ENCODE peak calls at places on chromosomes 7 and 10, in nine cellular contexts. M is heart right ventricle, J is endothelial cell, G is MCF 10A, Y is GM23338, I is left lung, D is HFF-Myc, N is heart left ventricle, R is H1. E is an unnamed sample.

GRCh38 chr7:72053273-72053672 is 358.9 kb downstream of the CALN1 start:
- DNase-seq in I (no peak), J (no peak), R (no peak), G (no peak), Y (no peak), D (no peak), M (no peak), N (no peak), E (no peak)

GRCh38 chr10:132708441-132708840 is 77.5 kb downstream of the NKX6-2 start:
- DNase-seq in G (no peak), I (no peak), Y (no peak), J (no peak), M (no peak), N (peak), R (no peak), D (no peak), E (peak)

GRCh38 chr7:69717221-69717620 is 118.9 kb downstream of the AUTS2 start:
- DNase-seq in D (no peak), I (no peak), Y (no peak), J (no peak), R (no peak), G (no peak), N (no peak), M (no peak), E (no peak)

GRCh38 chr7:121313793-121314676 is 14.8 kb upstream of the WNT16 start:
- DNase-seq in M (no peak), R (no peak), J (no peak), N (no peak), D (no peak), I (no peak), Y (no peak), G (peak), E (no peak)

GRCh38 chr7:105213619-105214018 is 175.1 kb downstream of the SRPK2 start:
- DNase-seq in I (no peak), R (no peak), D (no peak), M (no peak), J (no peak), N (no peak), G (no peak), Y (no peak), E (no peak)

GRCh38 chr7:44845476-44845875 is 2.4 kb downstream of the H2AZ2 start:
- DNase-seq in J (no peak), D (no peak), G (no peak), N (no peak), Y (no peak), I (no peak), R (no peak), M (no peak), E (no peak)

GRCh38 chr7:96202102-96202501 is 119.8 kb downstream of the SLC25A13 start:
- DNase-seq in Y (no peak), I (no peak), G (no peak), M (no peak), R (no peak), D (no peak), N (no peak), J (no peak), E (no peak)

GRCh38 chr10:89369142-89370105 is 8.4 kb upstream of the IFIT1B start:
- DNase-seq in R (no peak), M (no peak), D (no peak), I (no peak), G (peak), N (no peak), Y (peak), J (no peak), E (no peak)

GRCh38 chr7:22356010-22356854 is 722 bp downstream of the RAPGEF5 start:
- DNase-seq in D (no peak), N (no peak), I (no peak), Y (peak), M (no peak), G (peak), R (no peak), J (peak), E (no peak)

GRCh38 chr7:90119178-90119971 is 34.9 kb upstream of the STEAP1 start:
- DNase-seq in Y (peak), G (no peak), M (peak), R (no peak), D (no peak), N (peak), I (peak), J (peak), E (no peak)

DNA sequence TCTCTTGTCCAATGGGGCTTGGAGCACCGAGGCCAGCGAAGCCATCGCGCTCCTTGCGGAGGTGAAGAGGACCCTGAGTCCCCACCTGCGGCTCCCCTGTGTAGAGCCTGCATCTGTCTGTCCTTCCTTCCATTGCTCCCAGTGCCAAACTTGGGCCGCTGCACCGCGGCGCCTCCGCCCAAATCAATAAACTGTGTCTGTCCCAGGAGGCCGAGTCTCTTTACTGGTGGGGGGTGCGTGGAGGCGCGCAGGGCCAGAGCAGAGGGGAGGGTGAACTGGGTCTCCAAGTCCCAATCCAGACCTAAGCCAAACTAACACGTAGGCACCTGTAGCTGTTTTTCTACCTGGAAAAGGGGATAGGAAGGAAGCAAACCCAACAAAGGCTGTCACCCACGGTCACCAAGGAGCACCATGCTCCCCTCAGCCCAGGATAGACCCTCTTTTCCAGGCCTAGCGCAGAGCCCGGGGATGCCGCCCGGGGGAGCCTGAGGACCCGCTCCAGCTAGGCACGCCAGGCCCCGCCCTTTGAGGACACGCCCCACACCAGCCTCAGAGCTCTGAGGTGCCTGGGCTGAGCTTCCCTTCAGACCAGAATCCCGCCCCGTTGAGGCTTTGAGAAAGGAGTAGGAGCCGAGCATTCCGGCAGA is 1.2 kb upstream of the CHAT start:
- DNase-seq in N (no peak), G (no peak), I (no peak), J (no peak), R (no peak), Y (peak), M (no peak), D (no peak), E (no peak)
- TF ChIP-seq CTCF in N (no peak), G (no peak), I (no peak), J (no peak), R (no peak), Y (peak), M (no peak), D (no peak), E (no peak)

GRCh38 chr7:5143935-5144903 is 45.8 kb upstream of the WIPI2 start:
- DNase-seq in J (no peak), G (no peak), R (no peak), M (no peak), N (no peak), I (no peak), Y (peak), D (no peak), E (no peak)

GRCh38 chr7:5143106-5143505 is 46.9 kb upstream of the WIPI2 start:
- DNase-seq in N (no peak), I (no peak), D (no peak), G (no peak), J (no peak), Y (no peak), R (no peak), M (no peak), E (no peak)

GRCh38 chr7:5139998-5140397 is 50.0 kb upstream of the WIPI2 start:
- DNase-seq in I (no peak), D (no peak), R (no peak), M (peak), J (peak), N (no peak), G (peak), Y (peak), E (no peak)
- TF ChIP-seq CTCF in I (peak), D (peak), R (peak), M (peak), J (peak), N (peak), G (no peak), Y (peak), E (peak)

GRCh38 chr7:30971840-30972563 is 8.2 kb downstream of the GHRHR start:
- DNase-seq in G (no peak), N (no peak), Y (no peak), M (no peak), I (no peak), R (no peak), J (no peak), D (no peak), E (no peak)

GRCh38 chr7:30970074-30970473 is 6.3 kb downstream of the GHRHR start:
- DNase-seq in I (no peak), N (no peak), R (no peak), D (no peak), J (no peak), Y (no peak), M (no peak), G (no peak), E (no peak)

GRCh38 chr7:30973292-30973691 is 9.5 kb downstream of the GHRHR start:
- DNase-seq in I (no peak), M (no peak), D (no peak), J (no peak), N (no peak), G (no peak), Y (no peak), R (no peak), E (no peak)

GRCh38 chr7:30970594-30971094 is 6.9 kb downstream of the GHRHR start:
- DNase-seq in N (no peak), M (no peak), Y (peak), D (no peak), G (no peak), I (no peak), R (no peak), J (no peak), E (no peak)

DNA sequence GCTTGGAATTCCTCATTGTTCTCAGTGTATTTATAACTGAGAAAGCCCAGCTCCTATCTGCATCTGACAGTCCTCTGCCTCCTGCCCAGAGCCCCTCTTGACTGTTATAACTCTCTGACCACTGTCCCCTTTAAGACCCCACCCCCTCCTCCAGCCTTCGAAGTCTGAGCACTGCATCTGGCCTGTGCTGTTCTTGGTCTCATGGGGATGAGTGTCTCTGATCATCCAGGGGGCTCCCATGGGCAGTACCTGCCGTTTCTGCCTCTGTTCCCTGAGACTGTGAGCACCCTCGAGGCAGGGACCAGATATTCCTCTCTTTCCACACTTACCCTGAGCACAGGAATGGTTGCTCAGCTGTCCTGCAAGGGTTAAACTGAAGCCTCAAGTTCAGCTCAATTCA is 7.7 kb downstream of the GHRHR start:
- DNase-seq in Y (no peak), J (no peak), G (no peak), I (no peak), D (no peak), N (no peak), M (no peak), R (no peak), E (no peak)
- TF ChIP-seq CTCF in Y (no peak), J (no peak), G (no peak), I (no peak), D (no peak), N (no peak), M (no peak), R (no peak), E (no peak)

GRCh38 chr7:17558135-17558534 is 259.7 kb downstream of the AHR start:
- DNase-seq in N (no peak), D (no peak), R (no peak), I (no peak), Y (no peak), J (no peak), M (no peak), G (no peak), E (no peak)
- TF ChIP-seq CTCF in N (no peak), D (no peak), R (no peak), I (no peak), Y (no peak), J (no peak), M (no peak), G (no peak), E (no peak)

GRCh38 chr10:125106586-125106985 is 53.8 kb downstream of the CTBP2 start:
- DNase-seq in N (no peak), I (peak), Y (no peak), M (no peak), D (no peak), R (no peak), J (no peak), G (no peak), E (no peak)

GRCh38 chr10:125104559-125104958 is 55.8 kb downstream of the CTBP2 start:
- DNase-seq in N (no peak), M (no peak), Y (no peak), R (no peak), D (no peak), I (no peak), G (no peak), J (no peak), E (no peak)

GRCh38 chr10:125105856-125106255 is 54.5 kb downstream of the CTBP2 start:
- DNase-seq in J (no peak), N (no peak), R (no peak), G (no peak), D (no peak), M (no peak), I (no peak), Y (no peak), E (no peak)

GRCh38 chr10:125103466-125104377 is 56.6 kb downstream of the CTBP2 start:
- DNase-seq in R (no peak), J (no peak), I (no peak), G (no peak), D (no peak), M (no peak), Y (peak), N (no peak), E (no peak)

DNA sequence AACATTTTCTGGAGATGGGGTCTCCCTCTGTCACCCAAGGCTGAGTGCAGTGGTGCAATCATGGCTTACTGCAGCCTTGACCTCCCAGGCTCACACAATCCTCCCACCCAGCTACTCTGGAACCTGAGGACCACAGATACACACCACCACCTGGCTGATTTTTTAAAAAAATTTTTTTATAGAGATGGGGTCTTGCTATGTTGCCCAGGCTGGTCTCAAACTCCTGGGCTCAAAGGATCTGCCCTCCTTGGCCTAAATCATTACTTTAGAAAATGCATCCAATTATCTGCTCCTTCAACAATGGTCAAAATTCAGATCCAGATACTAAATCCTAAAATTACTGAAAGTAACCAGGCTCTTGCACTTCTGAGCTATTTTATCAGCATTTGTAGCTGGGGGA is 55.2 kb downstream of the CTBP2 start:
- DNase-seq in M (no peak), R (no peak), Y (no peak), D (no peak), I (no peak), J (no peak), N (no peak), G (no peak), E (no peak)
- TF ChIP-seq CTCF in M (no peak), R (no peak), Y (no peak), D (no peak), I (no peak), J (no peak), N (no peak), G (no peak), E (no peak)

DNA sequence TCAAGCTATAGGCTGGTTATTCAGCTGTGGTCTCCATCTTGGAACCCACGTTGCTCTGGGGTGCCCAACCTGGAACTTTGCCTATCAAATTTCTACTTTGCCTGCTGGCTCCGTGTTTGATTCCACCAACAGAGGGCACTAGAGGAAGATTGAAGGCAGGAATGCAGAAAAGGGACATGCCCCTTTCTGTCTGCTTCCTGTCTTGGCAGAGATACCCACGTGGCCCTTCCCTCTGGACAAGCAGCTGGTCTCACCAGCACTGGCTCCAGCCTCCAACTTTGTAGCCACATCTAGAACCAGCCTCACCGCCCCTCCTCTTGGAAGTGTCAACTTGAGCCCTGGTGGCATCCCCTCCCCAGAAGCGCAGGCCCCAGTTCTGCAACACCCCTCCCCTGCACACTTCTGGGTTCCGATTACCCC is 52.1 kb upstream of the ZNF438 start:
- DNase-seq in I (peak), G (peak), D (peak), Y (peak), N (no peak), J (peak), R (peak), M (peak), E (no peak)
- TF ChIP-seq CTCF in I (peak), G (peak), D (peak), Y (peak), N (peak), J (peak), R (peak), M (peak), E (peak)

E was measured in type B pancreatic cell.